ENCODE peak calls at places on chromosomes 5 and 9, in eight cellular contexts. R is upper lobe of left lung, S is neural progenitor cell, Y is A673, K is stomach, H is iPS DF 6.9, I is aorta, Z is endodermal cell. V is an unnamed sample.

GRCh38 chr5:146675700-146676099 is 159.7 kb upstream of the GPR151 start:
- DNase-seq in R (no peak), S (no peak), Y (no peak), K (no peak), H (no peak), I (no peak), Z (no peak), V (no peak)

GRCh38 chr9:124716795-124717194 is 54.3 kb downstream of the NR6A1 start:
- DNase-seq in R (no peak), S (no peak), Y (no peak), K (no peak), H (no peak), I (no peak), Z (no peak), V (no peak)

GRCh38 chr9:97809666-97810344 is 43.2 kb upstream of the FOXE1 start:
- DNase-seq in R (no peak), S (peak; percentile 46), Y (peak; percentile 31), K (no peak), H (no peak), I (no peak), Z (peak; percentile 74), V (peak; percentile 44)

GRCh38 chr5:610011-610743 is 2.0 kb upstream of the CEP72 start:
- DNase-seq in R (no peak), S (no peak), Y (no peak), K (peak; percentile 20), H (no peak), I (no peak), Z (no peak), V (no peak)

GRCh38 chr5:71830626-71831539 is 111.8 kb downstream of the CARTPT start:
- DNase-seq in R (peak; percentile 78), S (no peak), Y (peak; percentile 79), K (peak; percentile 69), H (no peak), I (peak; percentile 90), Z (no peak), V (no peak)

GRCh38 chr9:94971378-94972131 is 245.1 kb downstream of the AOPEP start:
- DNase-seq in R (no peak), S (peak; percentile 53), Y (no peak), K (no peak), H (no peak), I (no peak), Z (no peak), V (no peak)

GRCh38 chr5:67677422-67677970 is 480.9 kb upstream of the CD180 start:
- DNase-seq in R (no peak), S (no peak), Y (no peak), K (no peak), H (no peak), I (no peak), Z (no peak), V (no peak)

GRCh38 chr9:99824378-99825157 is 2.9 kb downstream of the NR4A3 start:
- DNase-seq in R (peak; percentile 37), S (peak; percentile 92), Y (peak; percentile 81), K (peak; percentile 64), H (no peak), I (peak; percentile 67), Z (peak; percentile 93), V (peak; percentile 62)

GRCh38 chr9:129131300-129132145 is 20.3 kb downstream of the PTPA start:
- DNase-seq in R (peak; percentile 83), S (peak; percentile 83), Y (peak; percentile 83), K (peak; percentile 85), H (no peak), I (peak; percentile 84), Z (peak; percentile 95), V (peak; percentile 55)

GRCh38 chr5:127014573-127014972 is 15.8 kb downstream of the MARCHF3 start:
- DNase-seq in R (no peak), S (no peak), Y (no peak), K (no peak), H (no peak), I (no peak), Z (no peak), V (no peak)

GRCh38 chr5:90746119-90746518 is 187.5 kb downstream of the ADGRV1 start:
- DNase-seq in R (no peak), S (no peak), Y (no peak), K (no peak), H (no peak), I (no peak), Z (no peak), V (no peak)

GRCh38 chr5:38845555-38846378 is at the start of gene OSMR:
- DNase-seq in R (peak; percentile 92), S (peak; percentile 72), Y (peak; percentile 94), K (peak; percentile 79), H (no peak), I (peak; percentile 97), Z (peak; percentile 87), V (no peak)

GRCh38 chr9:125649315-125649714 is 57.7 kb downstream of the MAPKAP1 start:
- DNase-seq in R (peak; percentile 55), S (no peak), Y (peak; percentile 82), K (no peak), H (no peak), I (peak; percentile 65), Z (no peak), V (no peak)

GRCh38 chr9:104200456-104200994 is 106.4 kb downstream of the SMC2 start:
- DNase-seq in R (no peak), S (no peak), Y (no peak), K (no peak), H (no peak), I (no peak), Z (no peak), V (no peak)

GRCh38 chr9:88528356-88528755 is 6.6 kb upstream of the NXNL2 start:
- DNase-seq in R (no peak), S (no peak), Y (no peak), K (no peak), H (no peak), I (no peak), Z (no peak), V (no peak)

GRCh38 chr5:127235136-127235535 is 55.5 kb upstream of the MEGF10 start:
- DNase-seq in R (no peak), S (no peak), Y (no peak), K (no peak), H (no peak), I (no peak), Z (no peak), V (no peak)

GRCh38 chr5:170028124-170028523 is 47.8 kb upstream of the INSYN2B start:
- DNase-seq in R (no peak), S (no peak), Y (no peak), K (no peak), H (no peak), I (no peak), Z (no peak), V (no peak)

GRCh38 chr9:114357911-114358328 is 28.3 kb downstream of the ORM2 start:
- DNase-seq in R (no peak), S (no peak), Y (no peak), K (no peak), H (no peak), I (no peak), Z (no peak), V (no peak)

GRCh38 chr9:21549251-21549765 is 67.2 kb upstream of the IFNE start:
- DNase-seq in R (no peak), S (no peak), Y (no peak), K (peak; percentile 47), H (no peak), I (peak; percentile 43), Z (no peak), V (no peak)

GRCh38 chr5:144139586-144139985 is 30.9 kb downstream of the YIPF5 start:
- DNase-seq in R (no peak), S (no peak), Y (peak; percentile 15), K (no peak), H (no peak), I (no peak), Z (no peak), V (no peak)

GRCh38 chr5:3375586-3376311 is 219.9 kb upstream of the IRX1 start:
- DNase-seq in R (no peak), S (no peak), Y (no peak), K (peak; percentile 5), H (no peak), I (no peak), Z (no peak), V (no peak)

GRCh38 chr9:34256104-34256503 is 73.0 kb downstream of the KIF24 start:
- DNase-seq in R (no peak), S (peak; percentile 37), Y (no peak), K (no peak), H (no peak), I (no peak), Z (peak; percentile 63), V (no peak)

GRCh38 chr9:13532407-13532806 is 252.9 kb upstream of the MPDZ start:
- DNase-seq in R (no peak), S (no peak), Y (no peak), K (no peak), H (no peak), I (no peak), Z (no peak), V (no peak)

GRCh38 chr5:12330993-12331588 is 426.8 kb upstream of the CTNND2 start:
- DNase-seq in R (no peak), S (peak; percentile 20), Y (no peak), K (no peak), H (peak; percentile 91), I (no peak), Z (peak; percentile 91), V (peak; percentile 67)
- H3K9me3 ChIP-seq in R (no peaks in the 10 kb centered on the region), S (no peaks in the 10 kb centered on the region), Y (peaks cover 41% of the 10 kb centered on the region), K (peaks cover 3% of the 10 kb centered on the region), H (no peaks in the 10 kb centered on the region), I (peaks cover 1% of the 10 kb centered on the region), Z (peaks cover 30% of the 10 kb centered on the region), V (peaks cover 38% of the 10 kb centered on the region)

GRCh38 chr5:149487672-149488071 is 63.6 kb downstream of the CSNK1A1 start:
- DNase-seq in R (no peak), S (no peak), Y (no peak), K (no peak), H (no peak), I (no peak), Z (no peak), V (no peak)
- H3K4me1 ChIP-seq in R (peaks cover 27% of the 10 kb centered on the region), S (no peaks in the 10 kb centered on the region), Y (peaks cover 9% of the 10 kb centered on the region), K (peaks cover 22% of the 10 kb centered on the region), H (no peaks in the 10 kb centered on the region), I (peaks cover 3% of the 10 kb centered on the region), Z (no peaks in the 10 kb centered on the region), V (no peaks in the 10 kb centered on the region)

DNA sequence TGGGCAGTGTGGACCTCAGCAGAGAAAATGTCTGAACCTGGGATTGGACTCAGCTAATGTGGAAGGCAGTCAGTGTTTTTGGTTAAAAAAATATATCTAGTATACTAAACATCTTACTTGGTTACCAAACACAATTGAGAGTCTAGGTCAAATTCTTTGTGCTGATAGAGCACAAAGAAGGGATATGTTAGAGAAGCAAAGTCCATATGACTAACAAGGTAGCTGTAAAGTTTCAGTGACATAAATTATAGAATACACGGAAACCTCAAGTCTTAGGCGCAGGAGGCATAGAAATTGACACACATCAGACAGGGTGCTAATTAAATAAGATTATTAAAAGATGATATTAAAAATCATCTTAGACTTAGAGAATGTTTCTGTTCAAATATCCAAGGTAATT is 718.3 kb downstream of the TLR4 start:
- DNase-seq in R (no peak), S (no peak), Y (no peak), K (no peak), H (no peak), I (no peak), Z (no peak), V (no peak)
- H3K9me3 ChIP-seq in R (no peaks in the 10 kb centered on the region), S (no peaks in the 10 kb centered on the region), Y (no peaks in the 10 kb centered on the region), K (no peaks in the 10 kb centered on the region), H (no peaks in the 10 kb centered on the region), I (no peaks in the 10 kb centered on the region), Z (no peaks in the 10 kb centered on the region), V (no peaks in the 10 kb centered on the region)

DNA sequence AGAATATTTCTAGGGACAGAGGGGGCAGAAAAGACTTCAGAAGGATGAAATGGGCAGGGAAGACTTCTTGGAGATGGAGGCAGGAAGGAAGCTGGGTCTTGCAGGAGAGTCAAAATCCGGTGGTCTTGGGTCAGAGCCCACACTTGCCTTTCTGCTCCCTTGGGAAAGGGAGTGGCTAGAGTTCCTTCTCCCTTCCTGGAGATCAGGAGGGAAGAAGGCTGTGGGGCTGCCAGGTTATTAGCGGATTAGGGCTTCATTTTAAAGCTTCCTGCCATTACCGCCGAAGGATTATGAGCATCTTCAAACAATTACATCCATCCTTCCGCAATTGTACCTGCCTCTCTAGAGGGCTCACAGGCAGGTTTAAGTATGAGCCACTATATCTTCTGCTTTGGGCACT is 19.2 kb upstream of the SYNPO start:
- DNase-seq in R (no peak), S (no peak), Y (peak; percentile 43), K (no peak), H (no peak), I (no peak), Z (no peak), V (no peak)
- H3K4me1 ChIP-seq in R (peaks cover 48% of the 10 kb centered on the region), S (peaks cover 19% of the 10 kb centered on the region), Y (peaks cover 83% of the 10 kb centered on the region), K (peaks cover 56% of the 10 kb centered on the region), H (peaks cover 3% of the 10 kb centered on the region), I (no peaks in the 10 kb centered on the region), Z (peaks cover 20% of the 10 kb centered on the region), V (peaks cover 28% of the 10 kb centered on the region)